ENCODE peak calls at places on chromosomes 7 and 10, in ten cellular contexts. One of them, this sample, is unnamed.

GRCh38 chr7:143046334-143046935 is 5.7 kb upstream of the OR6V1 start:
- DNase-seq in activated T-helper 1 cell treated with Interleukin-2 at 50 U/mL for 16 hours: no peak
- DNase-seq in cardiac muscle cell: no peak
- DNase-seq in AG04449: no peak
- DNase-seq in neuronal stem cell: no peak
- DNase-seq in glomerular endothelial cell: no peak
- DNase-seq in A172: no peak
- DNase-seq in choroid plexus epithelial cell: no peak
- DNase-seq in NCI-H1105: peak; percentile 10
- DNase-seq in skeletal muscle cell: no peak
- DNase-seq in this sample: no peak

GRCh38 chr10:100037758-100038315 is 28.1 kb upstream of the DNMBP start:
- DNase-seq in cardiac muscle cell: no peak
- DNase-seq in AG04449: no peak
- DNase-seq in A172: no peak
- DNase-seq in choroid plexus epithelial cell: no peak
- DNase-seq in neuronal stem cell: no peak
- DNase-seq in skeletal muscle cell: no peak
- DNase-seq in NCI-H1105: no peak
- DNase-seq in activated T-helper 1 cell treated with Interleukin-2 at 50 U/mL for 16 hours: no peak
- DNase-seq in glomerular endothelial cell: no peak
- DNase-seq in this sample: no peak

GRCh38 chr10:88194041-88194887 is 330.8 kb downstream of the PTEN start:
- DNase-seq in A172: peak; percentile 50
- DNase-seq in skeletal muscle cell: no peak
- DNase-seq in NCI-H1105: no peak
- DNase-seq in cardiac muscle cell: no peak
- DNase-seq in neuronal stem cell: no peak
- DNase-seq in activated T-helper 1 cell treated with Interleukin-2 at 50 U/mL for 16 hours: peak; percentile 38
- DNase-seq in choroid plexus epithelial cell: no peak
- DNase-seq in glomerular endothelial cell: no peak
- DNase-seq in AG04449: no peak
- DNase-seq in this sample: no peak

GRCh38 chr7:157690833-157691382 is 354.1 kb downstream of the DNAJB6 start:
- DNase-seq in NCI-H1105: peak; percentile 81
- DNase-seq in cardiac muscle cell: peak; percentile 20
- DNase-seq in skeletal muscle cell: no peak
- DNase-seq in AG04449: no peak
- DNase-seq in neuronal stem cell: peak; percentile 92
- DNase-seq in choroid plexus epithelial cell: peak; percentile 93
- DNase-seq in A172: peak; percentile 82
- DNase-seq in glomerular endothelial cell: peak; percentile 9
- DNase-seq in activated T-helper 1 cell treated with Interleukin-2 at 50 U/mL for 16 hours: no peak
- DNase-seq in this sample: peak; percentile 42

GRCh38 chr10:28676968-28677888 is at the start of gene BAMBI:
- DNase-seq in choroid plexus epithelial cell: peak; percentile 96
- DNase-seq in cardiac muscle cell: peak; percentile 98
- DNase-seq in skeletal muscle cell: peak; percentile 59
- DNase-seq in glomerular endothelial cell: no peak
- DNase-seq in AG04449: no peak
- DNase-seq in NCI-H1105: peak; percentile 43
- DNase-seq in A172: peak; percentile 75
- DNase-seq in neuronal stem cell: peak; percentile 89
- DNase-seq in activated T-helper 1 cell treated with Interleukin-2 at 50 U/mL for 16 hours: peak; percentile 85
- DNase-seq in this sample: peak; percentile 91

GRCh38 chr7:104845541-104845940 is 168.5 kb upstream of the KMT2E start:
- DNase-seq in cardiac muscle cell: no peak
- DNase-seq in neuronal stem cell: no peak
- DNase-seq in skeletal muscle cell: no peak
- DNase-seq in choroid plexus epithelial cell: no peak
- DNase-seq in NCI-H1105: no peak
- DNase-seq in AG04449: no peak
- DNase-seq in activated T-helper 1 cell treated with Interleukin-2 at 50 U/mL for 16 hours: no peak
- DNase-seq in glomerular endothelial cell: no peak
- DNase-seq in A172: no peak
- DNase-seq in this sample: no peak

GRCh38 chr10:133210398-133211140 is 19.4 kb upstream of the UTF1 start:
- DNase-seq in activated T-helper 1 cell treated with Interleukin-2 at 50 U/mL for 16 hours: no peak
- DNase-seq in NCI-H1105: no peak
- DNase-seq in A172: no peak
- DNase-seq in cardiac muscle cell: no peak
- DNase-seq in AG04449: no peak
- DNase-seq in neuronal stem cell: no peak
- DNase-seq in glomerular endothelial cell: no peak
- DNase-seq in choroid plexus epithelial cell: no peak
- DNase-seq in skeletal muscle cell: no peak
- DNase-seq in this sample: no peak

GRCh38 chr10:129560355-129560754 is 93.3 kb downstream of the MGMT start:
- DNase-seq in cardiac muscle cell: no peak
- DNase-seq in skeletal muscle cell: no peak
- DNase-seq in activated T-helper 1 cell treated with Interleukin-2 at 50 U/mL for 16 hours: no peak
- DNase-seq in glomerular endothelial cell: no peak
- DNase-seq in AG04449: no peak
- DNase-seq in choroid plexus epithelial cell: no peak
- DNase-seq in NCI-H1105: no peak
- DNase-seq in A172: no peak
- DNase-seq in neuronal stem cell: no peak
- DNase-seq in this sample: no peak

GRCh38 chr10:58918887-58919286 is 257.6 kb upstream of the PHYHIPL start:
- DNase-seq in AG04449: no peak
- DNase-seq in cardiac muscle cell: no peak
- DNase-seq in glomerular endothelial cell: no peak
- DNase-seq in activated T-helper 1 cell treated with Interleukin-2 at 50 U/mL for 16 hours: no peak
- DNase-seq in NCI-H1105: no peak
- DNase-seq in A172: no peak
- DNase-seq in neuronal stem cell: no peak
- DNase-seq in choroid plexus epithelial cell: no peak
- DNase-seq in skeletal muscle cell: no peak
- DNase-seq in this sample: no peak

GRCh38 chr7:42208586-42208985 is 28.4 kb downstream of the GLI3 start:
- DNase-seq in activated T-helper 1 cell treated with Interleukin-2 at 50 U/mL for 16 hours: no peak
- DNase-seq in neuronal stem cell: no peak
- DNase-seq in A172: no peak
- DNase-seq in skeletal muscle cell: no peak
- DNase-seq in glomerular endothelial cell: no peak
- DNase-seq in cardiac muscle cell: no peak
- DNase-seq in NCI-H1105: no peak
- DNase-seq in AG04449: no peak
- DNase-seq in choroid plexus epithelial cell: no peak
- DNase-seq in this sample: no peak

GRCh38 chr10:24603333-24603732 is 120.4 kb downstream of the ARHGAP21 start:
- DNase-seq in cardiac muscle cell: no peak
- DNase-seq in AG04449: no peak
- DNase-seq in activated T-helper 1 cell treated with Interleukin-2 at 50 U/mL for 16 hours: no peak
- DNase-seq in skeletal muscle cell: no peak
- DNase-seq in choroid plexus epithelial cell: peak; percentile 64
- DNase-seq in A172: peak; percentile 78
- DNase-seq in glomerular endothelial cell: no peak
- DNase-seq in neuronal stem cell: no peak
- DNase-seq in NCI-H1105: no peak
- DNase-seq in this sample: peak; percentile 55

GRCh38 chr10:867807-868206 is 63.7 kb downstream of the LARP4B start:
- DNase-seq in cardiac muscle cell: no peak
- DNase-seq in A172: no peak
- DNase-seq in AG04449: no peak
- DNase-seq in activated T-helper 1 cell treated with Interleukin-2 at 50 U/mL for 16 hours: no peak
- DNase-seq in glomerular endothelial cell: no peak
- DNase-seq in choroid plexus epithelial cell: peak; percentile 64
- DNase-seq in skeletal muscle cell: no peak
- DNase-seq in neuronal stem cell: no peak
- DNase-seq in NCI-H1105: no peak
- DNase-seq in this sample: no peak

GRCh38 chr7:112182749-112183148 is 23.4 kb downstream of the DOCK4 start:
- DNase-seq in neuronal stem cell: no peak
- DNase-seq in AG04449: no peak
- DNase-seq in NCI-H1105: no peak
- DNase-seq in skeletal muscle cell: no peak
- DNase-seq in A172: no peak
- DNase-seq in glomerular endothelial cell: no peak
- DNase-seq in activated T-helper 1 cell treated with Interleukin-2 at 50 U/mL for 16 hours: no peak
- DNase-seq in cardiac muscle cell: peak; percentile 66
- DNase-seq in choroid plexus epithelial cell: no peak
- DNase-seq in this sample: no peak

GRCh38 chr7:23594879-23595604 is 2.1 kb upstream of the CCDC126 start:
- DNase-seq in NCI-H1105: no peak
- DNase-seq in cardiac muscle cell: no peak
- DNase-seq in glomerular endothelial cell: no peak
- DNase-seq in skeletal muscle cell: no peak
- DNase-seq in activated T-helper 1 cell treated with Interleukin-2 at 50 U/mL for 16 hours: no peak
- DNase-seq in AG04449: no peak
- DNase-seq in neuronal stem cell: no peak
- DNase-seq in A172: peak; percentile 19
- DNase-seq in choroid plexus epithelial cell: peak; percentile 23
- DNase-seq in this sample: peak; percentile 24

GRCh38 chr7:129315916-129316315 is 91.1 kb downstream of the AHCYL2 start:
- DNase-seq in A172: no peak
- DNase-seq in choroid plexus epithelial cell: no peak
- DNase-seq in cardiac muscle cell: peak; percentile 41
- DNase-seq in glomerular endothelial cell: no peak
- DNase-seq in skeletal muscle cell: no peak
- DNase-seq in AG04449: no peak
- DNase-seq in activated T-helper 1 cell treated with Interleukin-2 at 50 U/mL for 16 hours: no peak
- DNase-seq in NCI-H1105: no peak
- DNase-seq in neuronal stem cell: no peak
- DNase-seq in this sample: no peak

GRCh38 chr10:77456414-77456813 is 181.2 kb downstream of the KCNMA1 start:
- DNase-seq in choroid plexus epithelial cell: no peak
- DNase-seq in glomerular endothelial cell: no peak
- DNase-seq in A172: no peak
- DNase-seq in activated T-helper 1 cell treated with Interleukin-2 at 50 U/mL for 16 hours: no peak
- DNase-seq in cardiac muscle cell: no peak
- DNase-seq in neuronal stem cell: no peak
- DNase-seq in NCI-H1105: no peak
- DNase-seq in AG04449: no peak
- DNase-seq in skeletal muscle cell: no peak
- DNase-seq in this sample: no peak